ENCODE peak calls at places on chromosomes 7 and 10, in ten cellular contexts. F is left lung, Y is prostate gland, P is adrenal gland, O is uterus, N is aorta, R is heart right ventricle, I is lower lobe of right lung, C is AG04450, A is GM23248. V is an unnamed sample.
A peak's percentile ranks its signal among the peaks of the same experiment; 100 is the strongest.

GRCh38 chr7:389911-390601 is 100.1 kb downstream of the FOXL3 start:
- DNase-seq in N (peak; percentile 33), P (no peak), O (peak; percentile 9), A (no peak), I (peak; percentile 31), R (no peak), C (no peak), Y (no peak), F (no peak), V (no peak)

GRCh38 chr10:1762066-1762465 is 24.7 kb upstream of the ADARB2 start:
- DNase-seq in C (no peak), I (no peak), F (no peak), P (no peak), A (no peak), R (no peak), N (no peak), Y (no peak), O (no peak), V (no peak)

GRCh38 chr10:113979378-113979777 is 64.3 kb upstream of the ADRB1 start:
- DNase-seq in F (no peak), A (no peak), O (no peak), N (no peak), I (no peak), Y (no peak), R (no peak), P (no peak), C (no peak), V (no peak)

GRCh38 chr7:20790273-20790842 is 3.7 kb upstream of the SP8 start:
- DNase-seq in F (no peak), A (no peak), R (no peak), Y (no peak), N (no peak), P (no peak), I (no peak), O (no peak), C (no peak), V (no peak)

GRCh38 chr10:117000580-117000979 is 4.4 kb downstream of the SHTN1 start:
- DNase-seq in Y (no peak), A (no peak), O (no peak), I (no peak), R (no peak), N (no peak), F (no peak), P (no peak), C (no peak), V (no peak)

GRCh38 chr10:3172081-3172445 is 519 bp downstream of the PITRM1 start:
- DNase-seq in I (no peak), Y (no peak), R (no peak), A (peak; percentile 89), O (no peak), C (peak; percentile 24), F (no peak), N (no peak), P (no peak), V (no peak)

GRCh38 chr7:157233677-157234076 is 95.0 kb downstream of the UBE3C start:
- DNase-seq in N (no peak), F (no peak), A (peak; percentile 64), O (no peak), Y (no peak), P (no peak), I (no peak), R (no peak), C (no peak), V (no peak)

GRCh38 chr7:86647340-86648094 is 3.8 kb downstream of the GRM3 start:
- DNase-seq in O (no peak), C (no peak), A (no peak), R (no peak), Y (no peak), I (no peak), F (no peak), N (no peak), P (no peak), V (no peak)

GRCh38 chr10:7405637-7406036 is 5.2 kb downstream of the SFMBT2 start:
- DNase-seq in Y (no peak), C (no peak), F (no peak), I (no peak), A (peak; percentile 4), O (no peak), P (no peak), R (no peak), N (no peak), V (no peak)

GRCh38 chr7:135512135-135512887 is 2.4 kb upstream of the CNOT4 start:
- DNase-seq in N (no peak), P (no peak), I (no peak), C (no peak), R (peak; percentile 29), Y (no peak), O (no peak), F (no peak), A (peak; percentile 72), V (peak; percentile 29)

GRCh38 chr7:25517906-25518305 is 289.6 kb upstream of the NPVF start:
- DNase-seq in N (no peak), P (no peak), A (no peak), C (no peak), I (no peak), Y (no peak), F (no peak), R (no peak), O (no peak), V (no peak)

GRCh38 chr7:92740713-92741126 is 95.7 kb downstream of the CDK6 start:
- DNase-seq in R (no peak), O (no peak), C (peak; percentile 71), F (no peak), N (no peak), P (no peak), Y (no peak), I (no peak), A (peak; percentile 84), V (peak; percentile 74)

GRCh38 chr7:151452141-151452571 is 12.2 kb upstream of the CRYGN start:
- DNase-seq in I (no peak), N (no peak), Y (no peak), F (no peak), O (peak; percentile 8), C (no peak), P (peak; percentile 18), A (no peak), R (no peak), V (no peak)

DNA sequence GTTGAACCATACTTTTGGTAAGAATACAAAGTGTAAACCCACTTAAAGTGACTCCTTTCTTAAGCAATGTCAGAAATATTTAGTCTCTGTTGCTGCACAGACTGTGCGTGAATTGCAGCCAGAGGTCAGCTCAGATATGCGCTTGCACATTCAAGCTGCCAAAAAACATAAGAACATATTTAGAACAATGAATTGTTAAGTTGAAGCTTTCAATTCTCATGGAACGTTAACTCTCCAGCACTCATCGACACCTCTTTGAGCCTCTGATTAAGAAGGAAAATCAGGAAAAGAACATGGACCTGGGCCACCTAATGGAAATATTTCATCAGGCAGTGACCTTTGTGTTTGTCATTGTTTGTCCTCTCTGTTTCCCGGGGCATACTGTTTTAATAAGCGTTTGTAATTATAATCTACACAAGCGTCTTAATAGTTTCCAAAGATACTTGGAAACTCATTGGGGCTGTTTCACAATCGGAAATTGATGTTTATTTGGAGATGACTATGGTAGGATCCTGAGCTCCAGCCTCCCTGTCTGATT is 193.0 kb upstream of the CELF2 start:
- DNase-seq in Y (no peak), O (peak; percentile 71), F (peak; percentile 49), P (peak; percentile 25), I (no peak), C (peak; percentile 73), N (peak; percentile 65), A (peak; percentile 90), R (peak; percentile 45), V (no peak)
- H3K27ac ChIP-seq in Y (no peak overlapping the region), O (peak overlapping the region; percentile 55), F (peak overlapping the region; percentile 73), P (peak overlapping the region; percentile 50), I (peak overlapping the region; percentile 74), C (peak overlapping the region; percentile 34), N (peak overlapping the region; percentile 80), A (peak overlapping the region; percentile 95), R (peak overlapping the region; percentile 86), V (no peak overlapping the region)

DNA sequence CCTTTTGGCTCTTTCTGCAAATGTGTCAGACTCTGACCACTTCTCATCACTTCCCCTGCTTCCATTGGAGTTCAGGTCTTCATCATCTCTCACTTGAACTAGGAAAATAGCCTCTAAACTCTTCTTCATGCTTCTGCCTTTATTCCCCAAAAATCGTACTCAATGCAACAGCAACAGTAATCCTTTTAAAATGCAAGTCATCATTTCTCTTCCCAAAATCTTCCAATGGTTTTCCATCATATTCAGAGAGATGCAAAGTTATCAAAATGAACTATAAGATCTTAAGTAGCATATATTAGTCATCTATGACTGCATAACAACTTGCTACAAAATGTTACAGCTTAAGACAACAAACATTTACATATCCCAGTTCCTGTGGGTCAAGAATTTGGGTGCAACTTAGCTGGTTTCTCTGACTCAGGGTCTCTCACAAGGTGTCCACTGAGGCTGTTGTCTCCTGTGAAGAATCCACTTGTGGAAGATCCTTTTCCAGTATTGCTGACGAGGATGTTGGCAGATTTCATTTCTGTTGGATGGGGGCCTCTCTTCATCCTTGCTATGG is 31.0 kb upstream of the ETV1 start:
- DNase-seq in Y (no peak), I (no peak), F (no peak), C (no peak), A (peak; percentile 9), N (no peak), R (no peak), O (no peak), P (no peak), V (no peak)
- H3K9me3 ChIP-seq in Y (no peaks in the 10 kb centered on the region), I (no peaks in the 10 kb centered on the region), F (no peaks in the 10 kb centered on the region), C (no peaks in the 10 kb centered on the region), A (no peaks in the 10 kb centered on the region), N (no peaks in the 10 kb centered on the region), R (no peaks in the 10 kb centered on the region), O (no peaks in the 10 kb centered on the region), P (no peaks in the 10 kb centered on the region), V (no peaks in the 10 kb centered on the region)

GRCh38 chr10:125158528-125159485 is 1.6 kb downstream of the CTBP2 start:
- DNase-seq in Y (no peak), P (peak; percentile 59), C (no peak), F (peak; percentile 52), N (peak; percentile 67), R (peak; percentile 67), I (peak; percentile 76), A (peak; percentile 71), O (peak; percentile 38), V (peak; percentile 80)

GRCh38 chr10:125156196-125156595 is 4.2 kb downstream of the CTBP2 start:
- DNase-seq in O (no peak), F (no peak), Y (no peak), C (no peak), R (no peak), A (no peak), I (no peak), P (no peak), N (no peak), V (no peak)

GRCh38 chr10:125155669-125156068 is 4.7 kb downstream of the CTBP2 start:
- DNase-seq in P (no peak), R (no peak), Y (no peak), C (no peak), F (no peak), N (no peak), I (no peak), O (no peak), A (no peak), V (no peak)

GRCh38 chr10:125156739-125157472 is 3.5 kb downstream of the CTBP2 start:
- DNase-seq in C (no peak), O (no peak), P (no peak), Y (no peak), N (no peak), I (no peak), R (no peak), F (no peak), A (no peak), V (no peak)

GRCh38 chr10:125157473-125157865 is 2.9 kb downstream of the CTBP2 start:
- DNase-seq in P (peak; percentile 5), O (no peak), F (no peak), N (no peak), I (no peak), C (no peak), R (no peak), A (peak; percentile 33), Y (no peak), V (peak; percentile 33)
- H3K27ac ChIP-seq in P (no peak overlapping the region), O (peak overlapping the region; percentile 95), F (peak overlapping the region; percentile 97), N (no peak overlapping the region), I (peak overlapping the region; percentile 97), C (no peak overlapping the region), R (peak overlapping the region; percentile 98), A (peak overlapping the region; percentile 78), Y (peak overlapping the region; percentile 96), V (peak overlapping the region; percentile 91)

GRCh38 chr7:32522746-32523145 is 27.5 kb downstream of the AVL9 start:
- DNase-seq in R (no peak), O (no peak), A (no peak), C (no peak), F (no peak), Y (no peak), P (no peak), I (no peak), N (no peak), V (no peak)
- H3K9me3 ChIP-seq in R (no peaks in the 10 kb centered on the region), O (no peaks in the 10 kb centered on the region), A (peaks cover 5% of the 10 kb centered on the region), C (peaks cover 28% of the 10 kb centered on the region), F (peaks cover 6% of the 10 kb centered on the region), Y (no peaks in the 10 kb centered on the region), P (no peaks in the 10 kb centered on the region), I (peaks cover 3% of the 10 kb centered on the region), N (no peaks in the 10 kb centered on the region), V (peaks cover 8% of the 10 kb centered on the region)

V was measured in SJSA1.